ENCODE peak calls at places on chromosome 17, in nine cellular contexts. One of them, this sample, is unnamed.

GRCh38 chr17:63015824-63016223 is 49.8 kb downstream of the TANC2 start:
- DNase-seq in HL-60: no peak
- DNase-seq in IMR-90: peak; percentile 31
- DNase-seq in astrocyte of the spinal cord: no peak
- DNase-seq in GM06990: no peak
- DNase-seq in bronchial epithelial cell: no peak
- DNase-seq in heart right ventricle: no peak
- DNase-seq in BJ: no peak
- DNase-seq in GM13977: no peak
- DNase-seq in this sample: no peak

GRCh38 chr17:10737786-10738185 is 8.0 kb upstream of the TMEM220 start:
- DNase-seq in HL-60: no peak
- DNase-seq in IMR-90: no peak
- DNase-seq in astrocyte of the spinal cord: no peak
- DNase-seq in GM06990: no peak
- DNase-seq in bronchial epithelial cell: no peak
- DNase-seq in heart right ventricle: no peak
- DNase-seq in BJ: no peak
- DNase-seq in GM13977: no peak
- DNase-seq in this sample: no peak

GRCh38 chr17:80224098-80224497 is 3.9 kb downstream of the SLC26A11 start:
- DNase-seq in HL-60: no peak
- DNase-seq in IMR-90: no peak
- DNase-seq in astrocyte of the spinal cord: no peak
- DNase-seq in GM06990: no peak
- DNase-seq in bronchial epithelial cell: no peak
- DNase-seq in heart right ventricle: no peak
- DNase-seq in BJ: no peak
- DNase-seq in GM13977: no peak
- DNase-seq in this sample: no peak

GRCh38 chr17:45294506-45294905 is 22.3 kb downstream of the MAP3K14 start:
- DNase-seq in HL-60: no peak
- DNase-seq in IMR-90: peak; percentile 88
- DNase-seq in astrocyte of the spinal cord: peak; percentile 89
- DNase-seq in GM06990: no peak
- DNase-seq in bronchial epithelial cell: no peak
- DNase-seq in heart right ventricle: no peak
- DNase-seq in BJ: no peak
- DNase-seq in GM13977: no peak
- DNase-seq in this sample: no peak

GRCh38 chr17:37848690-37849616 is 75.3 kb upstream of the TBC1D3K start:
- DNase-seq in HL-60: peak; percentile 66
- DNase-seq in IMR-90: peak; percentile 96
- DNase-seq in astrocyte of the spinal cord: peak; percentile 84
- DNase-seq in GM06990: peak; percentile 62
- DNase-seq in bronchial epithelial cell: peak; percentile 95
- DNase-seq in heart right ventricle: no peak
- DNase-seq in BJ: peak; percentile 74
- DNase-seq in GM13977: peak; percentile 70
- DNase-seq in this sample: peak; percentile 72

GRCh38 chr17:82845163-82845807 is 5.5 kb upstream of the ZNF750 start:
- DNase-seq in HL-60: no peak
- DNase-seq in IMR-90: no peak
- DNase-seq in astrocyte of the spinal cord: peak; percentile 11
- DNase-seq in GM06990: no peak
- DNase-seq in bronchial epithelial cell: no peak
- DNase-seq in heart right ventricle: peak; percentile 75
- DNase-seq in BJ: no peak
- DNase-seq in GM13977: no peak
- DNase-seq in this sample: no peak

GRCh38 chr17:82281502-82282238 is 8.2 kb upstream of the CSNK1D start:
- DNase-seq in HL-60: no peak
- DNase-seq in IMR-90: peak; percentile 33
- DNase-seq in astrocyte of the spinal cord: no peak
- DNase-seq in GM06990: no peak
- DNase-seq in bronchial epithelial cell: peak; percentile 92
- DNase-seq in heart right ventricle: no peak
- DNase-seq in BJ: no peak
- DNase-seq in GM13977: no peak
- DNase-seq in this sample: no peak

GRCh38 chr17:58376472-58376921 is 24.5 kb upstream of the SUPT4H1 start:
- DNase-seq in HL-60: no peak
- DNase-seq in IMR-90: no peak
- DNase-seq in astrocyte of the spinal cord: no peak
- DNase-seq in GM06990: no peak
- DNase-seq in bronchial epithelial cell: no peak
- DNase-seq in heart right ventricle: no peak
- DNase-seq in BJ: no peak
- DNase-seq in GM13977: no peak
- DNase-seq in this sample: no peak

GRCh38 chr17:3639981-3640596 is 3.5 kb downstream of the CTNS start:
- DNase-seq in HL-60: no peak
- DNase-seq in IMR-90: peak; percentile 74
- DNase-seq in astrocyte of the spinal cord: peak; percentile 47
- DNase-seq in GM06990: no peak
- DNase-seq in bronchial epithelial cell: no peak
- DNase-seq in heart right ventricle: no peak
- DNase-seq in BJ: no peak
- DNase-seq in GM13977: no peak
- DNase-seq in this sample: no peak

GRCh38 chr17:42518755-42519545 is 17.1 kb upstream of the NAGLU start:
- DNase-seq in HL-60: no peak
- DNase-seq in IMR-90: no peak
- DNase-seq in astrocyte of the spinal cord: peak; percentile 26
- DNase-seq in GM06990: no peak
- DNase-seq in bronchial epithelial cell: peak; percentile 18
- DNase-seq in heart right ventricle: peak; percentile 55
- DNase-seq in BJ: no peak
- DNase-seq in GM13977: no peak
- DNase-seq in this sample: no peak

GRCh38 chr17:933168-934083 is 46.1 kb downstream of the NXN start:
- DNase-seq in HL-60: no peak
- DNase-seq in IMR-90: peak; percentile 99
- DNase-seq in astrocyte of the spinal cord: peak; percentile 95
- DNase-seq in GM06990: no peak
- DNase-seq in bronchial epithelial cell: peak; percentile 96
- DNase-seq in heart right ventricle: no peak
- DNase-seq in BJ: peak; percentile 86
- DNase-seq in GM13977: no peak
- DNase-seq in this sample: no peak

GRCh38 chr17:13106171-13106570 is 88.3 kb upstream of the ELAC2 start:
- DNase-seq in HL-60: no peak
- DNase-seq in IMR-90: no peak
- DNase-seq in astrocyte of the spinal cord: no peak
- DNase-seq in GM06990: no peak
- DNase-seq in bronchial epithelial cell: no peak
- DNase-seq in heart right ventricle: no peak
- DNase-seq in BJ: no peak
- DNase-seq in GM13977: no peak
- DNase-seq in this sample: no peak

GRCh38 chr17:76987486-76987885 is 119.3 kb downstream of the MGAT5B start:
- DNase-seq in HL-60: no peak
- DNase-seq in IMR-90: no peak
- DNase-seq in astrocyte of the spinal cord: no peak
- DNase-seq in GM06990: no peak
- DNase-seq in bronchial epithelial cell: no peak
- DNase-seq in heart right ventricle: no peak
- DNase-seq in BJ: no peak
- DNase-seq in GM13977: no peak
- DNase-seq in this sample: no peak

GRCh38 chr17:40637931-40638330 is 9.7 kb downstream of the SMARCE1 start:
- DNase-seq in HL-60: no peak
- DNase-seq in IMR-90: no peak
- DNase-seq in astrocyte of the spinal cord: no peak
- DNase-seq in GM06990: no peak
- DNase-seq in bronchial epithelial cell: no peak
- DNase-seq in heart right ventricle: no peak
- DNase-seq in BJ: no peak
- DNase-seq in GM13977: no peak
- DNase-seq in this sample: no peak

GRCh38 chr17:29245401-29245800 is 1.3 kb upstream of the CRYBA1 start:
- DNase-seq in HL-60: no peak
- DNase-seq in IMR-90: no peak
- DNase-seq in astrocyte of the spinal cord: no peak
- DNase-seq in GM06990: no peak
- DNase-seq in bronchial epithelial cell: no peak
- DNase-seq in heart right ventricle: no peak
- DNase-seq in BJ: no peak
- DNase-seq in GM13977: no peak
- DNase-seq in this sample: no peak

GRCh38 chr17:82383411-82383810 is 11.8 kb downstream of the UTS2R start:
- DNase-seq in HL-60: no peak
- DNase-seq in IMR-90: no peak
- DNase-seq in astrocyte of the spinal cord: no peak
- DNase-seq in GM06990: no peak
- DNase-seq in bronchial epithelial cell: no peak
- DNase-seq in heart right ventricle: no peak
- DNase-seq in BJ: no peak
- DNase-seq in GM13977: no peak
- DNase-seq in this sample: no peak

DNA sequence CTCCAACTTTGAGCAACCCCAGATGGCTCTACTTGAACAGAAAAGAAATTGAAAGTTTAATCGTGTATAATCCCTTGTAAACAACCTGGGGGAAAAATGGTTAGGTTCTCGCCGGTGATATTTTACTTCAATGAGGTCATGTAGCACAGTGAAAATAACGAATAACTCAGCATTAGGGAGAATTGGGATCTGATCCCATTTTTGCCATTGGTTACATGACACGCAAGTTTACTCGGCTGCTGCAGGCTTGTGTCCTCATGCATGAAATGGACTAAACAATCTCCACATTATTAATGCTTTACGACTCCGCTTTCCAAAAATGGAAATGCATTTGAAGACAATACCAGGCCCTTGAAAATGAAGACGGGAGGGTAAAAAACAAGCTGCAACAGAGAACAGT is 45.5 kb upstream of the LRRC37A3 start:
- DNase-seq in HL-60: no peak
- DNase-seq in IMR-90: no peak
- DNase-seq in astrocyte of the spinal cord: no peak
- DNase-seq in GM06990: no peak
- DNase-seq in bronchial epithelial cell: no peak
- DNase-seq in heart right ventricle: no peak
- DNase-seq in BJ: no peak
- DNase-seq in GM13977: no peak
- DNase-seq in this sample: no peak
- TF ChIP-seq CTCF in HL-60: no peak
- TF ChIP-seq CTCF in IMR-90: no peak
- TF ChIP-seq CTCF in astrocyte of the spinal cord: no peak
- TF ChIP-seq CTCF in GM06990: no peak
- TF ChIP-seq CTCF in bronchial epithelial cell: no peak
- TF ChIP-seq CTCF in heart right ventricle: no peak
- TF ChIP-seq CTCF in BJ: no peak
- TF ChIP-seq CTCF in GM13977: no peak
- TF ChIP-seq CTCF in this sample: no peak

GRCh38 chr17:4782652-4783051 is 3.5 kb downstream of the VMO1 start:
- DNase-seq in HL-60: no peak
- DNase-seq in IMR-90: no peak
- DNase-seq in astrocyte of the spinal cord: no peak
- DNase-seq in GM06990: no peak
- DNase-seq in bronchial epithelial cell: no peak
- DNase-seq in heart right ventricle: peak; percentile 29
- DNase-seq in BJ: no peak
- DNase-seq in GM13977: no peak
- DNase-seq in this sample: no peak
- TF ChIP-seq CTCF in HL-60: no peak
- TF ChIP-seq CTCF in IMR-90: no peak
- TF ChIP-seq CTCF in astrocyte of the spinal cord: no peak
- TF ChIP-seq CTCF in GM06990: no peak
- TF ChIP-seq CTCF in bronchial epithelial cell: no peak
- TF ChIP-seq CTCF in heart right ventricle: no peak
- TF ChIP-seq CTCF in BJ: no peak
- TF ChIP-seq CTCF in GM13977: peak; percentile 9
- TF ChIP-seq CTCF in this sample: no peak

DNA sequence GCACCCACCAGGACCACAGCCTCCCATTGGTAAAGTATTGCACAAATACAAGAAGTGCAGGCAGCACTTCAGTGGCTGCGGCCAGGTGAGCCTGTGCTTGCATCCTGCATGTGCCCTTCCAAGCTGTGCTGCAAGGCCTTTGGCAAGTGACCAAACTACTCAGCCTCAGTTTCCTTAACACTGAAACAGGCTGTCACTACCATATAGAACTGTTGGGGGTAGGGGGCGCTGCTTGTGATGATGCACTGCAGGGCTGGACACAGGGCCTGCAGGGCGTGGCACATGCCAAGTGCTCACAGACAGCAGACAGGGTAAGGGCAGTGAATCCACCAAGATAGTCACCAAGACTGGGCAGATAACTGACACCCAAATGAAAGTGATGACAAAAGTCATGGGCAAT is 65.6 kb upstream of the SREBF1 start:
- DNase-seq in HL-60: no peak
- DNase-seq in IMR-90: no peak
- DNase-seq in astrocyte of the spinal cord: no peak
- DNase-seq in GM06990: no peak
- DNase-seq in bronchial epithelial cell: no peak
- DNase-seq in heart right ventricle: no peak
- DNase-seq in BJ: no peak
- DNase-seq in GM13977: no peak
- DNase-seq in this sample: no peak
- TF ChIP-seq CTCF in HL-60: no peak
- TF ChIP-seq CTCF in IMR-90: no peak
- TF ChIP-seq CTCF in astrocyte of the spinal cord: no peak
- TF ChIP-seq CTCF in GM06990: no peak
- TF ChIP-seq CTCF in bronchial epithelial cell: no peak
- TF ChIP-seq CTCF in heart right ventricle: no peak
- TF ChIP-seq CTCF in BJ: no peak
- TF ChIP-seq CTCF in GM13977: peak; percentile 15
- TF ChIP-seq CTCF in this sample: no peak

GRCh38 chr17:2593846-2594656 is 597 bp downstream of the PAFAH1B1 start:
- DNase-seq in HL-60: no peak
- DNase-seq in IMR-90: peak; percentile 61
- DNase-seq in astrocyte of the spinal cord: peak; percentile 79
- DNase-seq in GM06990: peak; percentile 86
- DNase-seq in bronchial epithelial cell: peak; percentile 37
- DNase-seq in heart right ventricle: peak; percentile 86
- DNase-seq in BJ: no peak
- DNase-seq in GM13977: peak; percentile 83
- DNase-seq in this sample: peak; percentile 81

GRCh38 chr17:2594657-2595085 is 1.2 kb downstream of the PAFAH1B1 start:
- DNase-seq in HL-60: no peak
- DNase-seq in IMR-90: no peak
- DNase-seq in astrocyte of the spinal cord: no peak
- DNase-seq in GM06990: no peak
- DNase-seq in bronchial epithelial cell: no peak
- DNase-seq in heart right ventricle: no peak
- DNase-seq in BJ: no peak
- DNase-seq in GM13977: no peak
- DNase-seq in this sample: no peak

GRCh38 chr17:2591040-2591640 is 2.3 kb upstream of the PAFAH1B1 start:
- DNase-seq in HL-60: no peak
- DNase-seq in IMR-90: no peak
- DNase-seq in astrocyte of the spinal cord: no peak
- DNase-seq in GM06990: no peak
- DNase-seq in bronchial epithelial cell: no peak
- DNase-seq in heart right ventricle: no peak
- DNase-seq in BJ: no peak
- DNase-seq in GM13977: no peak
- DNase-seq in this sample: no peak

GRCh38 chr17:2595200-2595599 is 1.7 kb downstream of the PAFAH1B1 start:
- DNase-seq in HL-60: no peak
- DNase-seq in IMR-90: no peak
- DNase-seq in astrocyte of the spinal cord: no peak
- DNase-seq in GM06990: no peak
- DNase-seq in bronchial epithelial cell: peak; percentile 3
- DNase-seq in heart right ventricle: no peak
- DNase-seq in BJ: no peak
- DNase-seq in GM13977: no peak
- DNase-seq in this sample: no peak

GRCh38 chr17:2592974-2593845 is at the start of gene PAFAH1B1:
- DNase-seq in HL-60: peak; percentile 43
- DNase-seq in IMR-90: peak; percentile 72
- DNase-seq in astrocyte of the spinal cord: peak; percentile 92
- DNase-seq in GM06990: peak; percentile 90
- DNase-seq in bronchial epithelial cell: peak; percentile 70
- DNase-seq in heart right ventricle: peak; percentile 94
- DNase-seq in BJ: no peak
- DNase-seq in GM13977: peak; percentile 97
- DNase-seq in this sample: peak; percentile 97
- TF ChIP-seq CTCF in HL-60: no peak
- TF ChIP-seq CTCF in IMR-90: peak; percentile 21
- TF ChIP-seq CTCF in astrocyte of the spinal cord: no peak
- TF ChIP-seq CTCF in GM06990: peak; percentile 16
- TF ChIP-seq CTCF in bronchial epithelial cell: peak; percentile 5
- TF ChIP-seq CTCF in heart right ventricle: no peak
- TF ChIP-seq CTCF in BJ: peak; percentile 20
- TF ChIP-seq CTCF in GM13977: peak; percentile 42
- TF ChIP-seq CTCF in this sample: peak; percentile 38